ENCODE peak calls at places on chromosomes 1 and 21, in seven cellular contexts. R is lower leg skin, Y is WTC11, F is A549, T is heart left ventricle, B is tibial artery, D is left ventricle myocardium inferior. J is an unnamed sample.

GRCh38 chr1:203338335-203339036 is 12.4 kb downstream of the FMOD start:
- DNase-seq in D (no peak), Y (peak), T (peak), B (peak), R (peak), F (peak), J (peak)

GRCh38 chr1:3367376-3367775 is 87.1 kb upstream of the ARHGEF16 start:
- DNase-seq in D (no peak), F (no peak), T (peak), B (no peak), R (no peak), Y (no peak), J (no peak)

GRCh38 chr1:175890958-175891357 is 147.6 kb upstream of the TNR start:
- DNase-seq in R (no peak), Y (no peak), F (no peak), D (no peak), T (no peak), B (no peak), J (no peak)

GRCh38 chr1:61012365-61012764 is 70.0 kb upstream of the NFIA start:
- DNase-seq in R (no peak), T (no peak), D (no peak), B (no peak), F (no peak), Y (no peak), J (no peak)

GRCh38 chr1:188154196-188154595 is 1325.4 kb downstream of the PLA2G4A start:
- DNase-seq in Y (no peak), D (no peak), B (no peak), T (no peak), F (no peak), R (no peak), J (no peak)

GRCh38 chr1:58782308-58783089 is 1.3 kb downstream of the JUN start:
- DNase-seq in F (peak), D (peak), R (peak), B (peak), Y (peak), T (peak), J (no peak)

GRCh38 chr21:45071396-45072165 is 2.8 kb upstream of the ADARB1 start:
- DNase-seq in D (no peak), F (no peak), T (no peak), B (no peak), R (peak), Y (no peak), J (no peak)

GRCh38 chr1:92994105-92994712 is 32.9 kb upstream of the DIPK1A start:
- DNase-seq in F (peak), D (no peak), B (peak), T (peak), R (peak), Y (peak), J (peak)

GRCh38 chr1:213423585-213423984 is 372.5 kb downstream of the RPS6KC1 start:
- DNase-seq in R (no peak), Y (no peak), F (no peak), T (no peak), B (no peak), D (no peak), J (no peak)

GRCh38 chr1:66282343-66282852 is 251.6 kb upstream of the SGIP1 start:
- DNase-seq in Y (no peak), F (peak), R (no peak), D (no peak), B (no peak), T (no peak), J (peak)

GRCh38 chr1:172320723-172321122 is 99.8 kb upstream of the C1orf105 start:
- DNase-seq in T (peak), B (no peak), Y (no peak), D (no peak), F (no peak), R (no peak), J (no peak)

GRCh38 chr1:228073870-228074545 is 8.5 kb upstream of the ARF1 start:
- DNase-seq in D (peak), T (peak), F (no peak), B (no peak), Y (peak), R (peak), J (no peak)

GRCh38 chr1:157105988-157106812 is 6.6 kb upstream of the ETV3L start:
- DNase-seq in Y (no peak), B (no peak), D (no peak), R (peak), F (peak), T (peak), J (peak)

GRCh38 chr1:16383917-16384316 is 16.9 kb downstream of the SZRD1 start:
- DNase-seq in R (no peak), F (no peak), T (no peak), D (no peak), Y (no peak), B (no peak), J (no peak)

GRCh38 chr1:147238925-147239820 is 3.3 kb upstream of the CHD1L start:
- DNase-seq in D (no peak), T (no peak), B (no peak), F (no peak), R (no peak), Y (no peak), J (no peak)

GRCh38 chr1:204493145-204493881 is 1.3 kb downstream of the PIK3C2B start:
- DNase-seq in T (peak), B (peak), R (peak), Y (no peak), D (peak), F (peak), J (no peak)

GRCh38 chr1:244092293-244093264 is 41.5 kb downstream of the ZBTB18 start:
- DNase-seq in B (no peak), T (no peak), F (peak), R (no peak), D (no peak), Y (no peak), J (no peak)

GRCh38 chr1:153546796-153547559 is 1.4 kb upstream of the S100A4 start:
- DNase-seq in D (no peak), T (no peak), Y (no peak), R (peak), F (no peak), B (peak), J (no peak)

GRCh38 chr1:24920155-24920925 is 9.7 kb downstream of the RUNX3 start:
- DNase-seq in D (no peak), T (no peak), Y (no peak), R (no peak), B (peak), F (no peak), J (no peak)

GRCh38 chr1:160219062-160219929 is 14.1 kb downstream of the PEA15 start:
- DNase-seq in B (peak), Y (peak), T (peak), D (peak), R (no peak), F (peak), J (no peak)

GRCh38 chr1:55542901-55543504 is 327.8 kb upstream of the USP24 start:
- DNase-seq in T (no peak), B (no peak), F (no peak), D (no peak), R (no peak), Y (no peak), J (no peak)

GRCh38 chr21:22352088-22352487 is 1353.9 kb downstream of the NCAM2 start:
- DNase-seq in F (no peak), T (no peak), R (no peak), Y (no peak), D (no peak), B (no peak), J (no peak)

GRCh38 chr1:56068908-56069307 is 510.5 kb downstream of the PLPP3 start:
- DNase-seq in F (peak), D (no peak), B (no peak), Y (no peak), R (no peak), T (no peak), J (no peak)

GRCh38 chr1:2045468-2046224 is 4.6 kb upstream of the PRKCZ start:
- DNase-seq in B (no peak), T (no peak), R (no peak), Y (no peak), D (no peak), F (no peak), J (no peak)

GRCh38 chr21:25929859-25930520 is 195.2 kb downstream of the GABPA start:
- DNase-seq in Y (no peak), F (no peak), B (peak), D (no peak), R (no peak), T (peak), J (no peak)

GRCh38 chr1:19512545-19512944 is 27.2 kb upstream of the CAPZB start:
- DNase-seq in B (no peak), Y (no peak), T (no peak), D (no peak), R (no peak), F (no peak), J (no peak)

GRCh38 chr21:26686278-26686677 is 113.2 kb upstream of the CYYR1 start:
- DNase-seq in D (no peak), F (peak), Y (peak), T (no peak), R (no peak), B (no peak), J (no peak)

GRCh38 chr1:65469126-65469888 is 48.8 kb downstream of the LEPR start:
- DNase-seq in F (no peak), B (no peak), Y (no peak), D (no peak), R (no peak), T (no peak), J (no peak)

GRCh38 chr1:20448626-20449215 is 37.3 kb downstream of the CAMK2N1 start:
- DNase-seq in T (no peak), B (no peak), Y (no peak), F (no peak), R (no peak), D (no peak), J (no peak)

GRCh38 chr1:214029796-214030195 is 42.0 kb downstream of the PROX1 start:
- DNase-seq in T (peak), F (no peak), R (no peak), D (no peak), Y (no peak), B (no peak), J (no peak)

GRCh38 chr1:97006044-97006676 is 284.6 kb downstream of the PTBP2 start:
- DNase-seq in T (no peak), B (no peak), Y (no peak), F (no peak), R (no peak), D (peak), J (no peak)

GRCh38 chr1:41662061-41662655 is 177.7 kb upstream of the EDN2 start:
- DNase-seq in F (peak), D (peak), B (peak), Y (peak), T (peak), R (peak), J (no peak)

GRCh38 chr1:110879758-110880606 is 7.0 kb downstream of the CD53 start:
- DNase-seq in F (no peak), R (no peak), T (no peak), B (no peak), Y (no peak), D (no peak), J (peak)

GRCh38 chr1:230208619-230209261 is 141.7 kb downstream of the GALNT2 start:
- DNase-seq in D (no peak), T (no peak), Y (no peak), F (no peak), B (peak), R (peak), J (peak)

DNA sequence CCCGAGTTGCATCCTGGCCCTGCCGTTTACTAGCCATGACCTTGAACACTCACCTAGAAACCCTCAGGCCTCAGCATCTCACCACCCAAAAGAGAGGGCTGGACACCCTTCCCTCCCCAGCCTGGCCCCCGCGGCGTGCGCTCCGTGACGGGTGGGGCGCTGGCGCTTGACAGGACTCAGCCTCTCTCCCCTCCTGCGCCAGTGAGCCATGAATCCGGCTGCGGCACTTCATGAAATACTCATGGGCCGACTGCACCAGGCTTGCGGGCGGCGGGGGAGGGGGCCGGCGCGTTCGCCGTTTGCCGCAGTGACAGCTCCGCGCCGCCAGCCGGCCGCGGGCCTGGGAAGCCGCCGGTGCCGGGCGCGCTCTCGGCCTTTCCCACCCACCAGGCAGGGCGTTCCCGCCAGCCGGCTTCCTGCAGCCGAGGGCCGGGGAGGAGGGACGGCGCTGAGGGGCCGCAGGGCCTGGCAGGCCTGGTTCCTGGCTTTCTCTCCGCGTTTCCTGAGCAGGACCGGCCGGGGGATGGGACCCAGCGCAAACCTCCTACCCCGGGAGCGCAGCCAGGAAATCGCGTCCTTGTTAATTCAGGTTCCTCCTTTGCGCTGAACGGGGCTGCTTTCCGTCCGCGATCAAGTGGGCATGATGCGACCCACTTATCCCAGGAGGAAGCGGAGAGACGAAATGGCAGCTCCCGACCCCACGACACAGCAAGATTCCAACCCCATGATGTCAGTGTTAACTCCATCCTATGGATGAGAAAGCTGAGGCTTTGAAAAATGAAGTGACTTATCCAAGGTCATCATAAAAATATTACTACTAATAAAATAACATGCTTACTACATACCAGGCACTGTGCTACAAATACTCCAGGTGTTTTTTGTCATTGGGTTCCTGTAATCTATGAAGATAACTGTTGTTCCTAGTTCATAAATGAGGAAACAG is 9.1 kb upstream of the LUZP1 start:
- DNase-seq in Y (peak), T (peak), B (peak), F (peak), D (peak), R (peak), J (no peak)
- TF ChIP-seq CTCF in Y (no peak), T (peak), B (peak), F (no peak), D (peak), R (no peak), J (peak)

GRCh38 chr1:200894712-200895447 is at the start of gene INAVA:
- DNase-seq in B (no peak), Y (no peak), T (no peak), D (no peak), F (peak), R (no peak), J (no peak)
- TF ChIP-seq CTCF in B (no peak), Y (no peak), T (no peak), D (no peak), F (no peak), R (no peak), J (no peak)

DNA sequence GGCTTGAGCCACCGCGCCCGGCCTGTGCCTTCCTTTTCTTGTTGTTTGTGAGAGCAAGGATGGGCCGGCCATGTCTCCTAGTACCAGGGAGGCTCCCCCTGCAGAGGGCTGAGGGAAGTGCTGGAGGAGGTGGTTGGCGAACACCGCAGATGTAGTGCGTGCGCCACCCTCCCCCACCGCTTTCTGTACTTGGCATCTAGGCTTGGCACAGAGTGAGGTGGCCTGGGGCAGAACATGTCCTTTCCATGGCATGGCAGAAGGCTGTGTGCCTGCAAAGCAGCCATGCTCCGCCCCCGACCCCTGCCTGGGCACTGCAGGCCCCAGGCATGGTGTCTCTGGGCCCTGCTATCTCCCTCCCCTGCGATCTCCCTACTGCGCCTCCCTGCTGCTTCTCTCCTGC is 30.7 kb downstream of the ALPL start:
- DNase-seq in F (peak), B (no peak), T (peak), R (peak), D (peak), Y (peak), J (no peak)
- TF ChIP-seq CTCF in F (no peak), B (no peak), T (peak), R (no peak), D (peak), Y (peak), J (peak)

GRCh38 chr1:225735252-225736149 is 42.1 kb upstream of the SRP9 start:
- DNase-seq in B (peak), D (peak), R (peak), T (peak), F (peak), Y (no peak), J (no peak)
- TF ChIP-seq CTCF in B (no peak), D (no peak), R (no peak), T (peak), F (peak), Y (no peak), J (no peak)

GRCh38 chr1:6603851-6604558 is 1.3 kb upstream of the KLHL21 start:
- DNase-seq in D (peak), Y (peak), B (peak), F (no peak), T (peak), R (peak), J (no peak)
- TF ChIP-seq CTCF in D (peak), Y (no peak), B (no peak), F (no peak), T (peak), R (no peak), J (no peak)

J was measured in GM12864.